ENCODE peak calls at places on chromosomes 16 and 17, in seven cellular contexts. P, E, T, J, Y, U and V are unnamed samples.

GRCh38 chr16:68253721-68254120 is 8.5 kb downstream of the PLA2G15 start:
- DNase-seq in Y (no peak), U (no peak), E (no peak), J (no peak), P (no peak), T (no peak), V (no peak)

GRCh38 chr16:79712273-79712672 is 111.7 kb upstream of the MAF start:
- DNase-seq in P (no peak), J (no peak), U (no peak), Y (no peak), T (no peak), E (no peak), V (no peak)

GRCh38 chr17:77508047-77508715 is 367.4 kb downstream of the SEC14L1 start:
- DNase-seq in U (no peak), P (no peak), T (no peak), E (no peak), J (no peak), Y (no peak), V (no peak)

GRCh38 chr16:67528870-67529638 is 425 bp downstream of the RIPOR1 start:
- DNase-seq in T (no peak), P (no peak), U (no peak), J (peak; percentile 33), E (peak; percentile 40), Y (peak; percentile 63), V (peak; percentile 53)

GRCh38 chr17:43695968-43696865 is 34.5 kb upstream of the MEOX1 start:
- DNase-seq in P (no peak), E (no peak), U (no peak), T (no peak), Y (no peak), J (no peak), V (no peak)

GRCh38 chr16:86911311-86911999 is 333.1 kb downstream of the FOXL1 start:
- DNase-seq in Y (no peak), T (no peak), E (no peak), J (no peak), U (no peak), P (no peak), V (no peak)

GRCh38 chr16:10741844-10742243 is 1.8 kb upstream of the NUBP1 start:
- DNase-seq in U (no peak), Y (no peak), P (no peak), E (no peak), T (no peak), J (no peak), V (no peak)

GRCh38 chr17:49612721-49613120 is 37.0 kb downstream of the NXPH3 start:
- DNase-seq in P (no peak), J (no peak), E (no peak), U (no peak), T (no peak), Y (no peak), V (no peak)